ENCODE peak calls at places on chromosomes 1 and 21, in four cellular contexts. One of them, this sample, is unnamed.

GRCh38 chr21:15841856-15842564 is 112.2 kb downstream of the USP25 start:
- DNase-seq in hepatocyte: no peak
- DNase-seq in right cardiac atrium: no peak
- DNase-seq in thyroid gland: no peak
- DNase-seq in this sample: no peak

GRCh38 chr1:160548960-160549664 is 26.1 kb upstream of the SLAMF6 start:
- DNase-seq in hepatocyte: no peak
- DNase-seq in right cardiac atrium: no peak
- DNase-seq in thyroid gland: no peak
- DNase-seq in this sample: no peak

GRCh38 chr1:247966520-247967204 is 1.6 kb downstream of the OR2AK2 start:
- DNase-seq in hepatocyte: no peak
- DNase-seq in right cardiac atrium: no peak
- DNase-seq in thyroid gland: no peak
- DNase-seq in this sample: no peak

GRCh38 chr1:232111616-232112015 is 485.0 kb downstream of the DISC1 start:
- DNase-seq in hepatocyte: no peak
- DNase-seq in right cardiac atrium: no peak
- DNase-seq in thyroid gland: no peak
- DNase-seq in this sample: no peak

GRCh38 chr1:22287946-22288520 is 145.1 kb upstream of the WNT4 start:
- DNase-seq in hepatocyte: no peak
- DNase-seq in right cardiac atrium: no peak
- DNase-seq in thyroid gland: no peak
- DNase-seq in this sample: no peak

GRCh38 chr1:184685116-184685515 is 69.5 kb downstream of the EDEM3 start:
- DNase-seq in hepatocyte: no peak
- DNase-seq in right cardiac atrium: no peak
- DNase-seq in thyroid gland: no peak
- DNase-seq in this sample: no peak

GRCh38 chr1:164382384-164382783 is 176.6 kb upstream of the PBX1 start:
- DNase-seq in hepatocyte: no peak
- DNase-seq in right cardiac atrium: peak; percentile 17
- DNase-seq in thyroid gland: no peak
- DNase-seq in this sample: no peak

GRCh38 chr1:201219481-201220387 is 29.1 kb downstream of the IGFN1 start:
- DNase-seq in hepatocyte: no peak
- DNase-seq in right cardiac atrium: no peak
- DNase-seq in thyroid gland: no peak
- DNase-seq in this sample: no peak

GRCh38 chr1:22044690-22045420 is 7.7 kb upstream of the CDC42 start:
- DNase-seq in hepatocyte: no peak
- DNase-seq in right cardiac atrium: no peak
- DNase-seq in thyroid gland: no peak
- DNase-seq in this sample: no peak

GRCh38 chr1:116569776-116570357 is 959 bp downstream of the CD58 start:
- DNase-seq in hepatocyte: peak; percentile 73
- DNase-seq in right cardiac atrium: peak; percentile 52
- DNase-seq in thyroid gland: peak; percentile 43
- DNase-seq in this sample: peak; percentile 62

GRCh38 chr1:243415663-243416365 is 160.0 kb downstream of the SDCCAG8 start:
- DNase-seq in hepatocyte: no peak
- DNase-seq in right cardiac atrium: no peak
- DNase-seq in thyroid gland: no peak
- DNase-seq in this sample: peak; percentile 35

GRCh38 chr1:25609921-25610320 is 6.7 kb upstream of the MAN1C1 start:
- DNase-seq in hepatocyte: peak; percentile 40
- DNase-seq in right cardiac atrium: no peak
- DNase-seq in thyroid gland: no peak
- DNase-seq in this sample: no peak

GRCh38 chr1:43537423-43538142 is 6.9 kb downstream of the PTPRF start:
- DNase-seq in hepatocyte: no peak
- DNase-seq in right cardiac atrium: no peak
- DNase-seq in thyroid gland: peak; percentile 63
- DNase-seq in this sample: no peak

GRCh38 chr1:44616284-44616990 is 57.8 kb downstream of the TMEM53 start:
- DNase-seq in hepatocyte: no peak
- DNase-seq in right cardiac atrium: no peak
- DNase-seq in thyroid gland: no peak
- DNase-seq in this sample: no peak

GRCh38 chr21:43859747-43860214 is 5.2 kb upstream of the AGPAT3 start:
- DNase-seq in hepatocyte: no peak
- DNase-seq in right cardiac atrium: no peak
- DNase-seq in thyroid gland: no peak
- DNase-seq in this sample: no peak

GRCh38 chr1:71695820-71696219 is 586.5 kb downstream of the NEGR1 start:
- DNase-seq in hepatocyte: no peak
- DNase-seq in right cardiac atrium: no peak
- DNase-seq in thyroid gland: no peak
- DNase-seq in this sample: no peak

GRCh38 chr1:33302325-33302724 is 18.6 kb downstream of the A3GALT2 start:
- DNase-seq in hepatocyte: no peak
- DNase-seq in right cardiac atrium: no peak
- DNase-seq in thyroid gland: no peak
- DNase-seq in this sample: peak; percentile 60

GRCh38 chr1:247448107-247448778 is 9.7 kb downstream of the OR2B11 start:
- DNase-seq in hepatocyte: peak; percentile 63
- DNase-seq in right cardiac atrium: peak; percentile 67
- DNase-seq in thyroid gland: peak; percentile 56
- DNase-seq in this sample: no peak

GRCh38 chr1:196910208-196910607 is 22.4 kb downstream of the CFHR4 start:
- DNase-seq in hepatocyte: no peak
- DNase-seq in right cardiac atrium: no peak
- DNase-seq in thyroid gland: no peak
- DNase-seq in this sample: no peak

GRCh38 chr1:234826352-234826751 is 216.4 kb upstream of the IRF2BP2 start:
- DNase-seq in hepatocyte: no peak
- DNase-seq in right cardiac atrium: no peak
- DNase-seq in thyroid gland: no peak
- DNase-seq in this sample: no peak

GRCh38 chr21:42350899-42351543 is at the start of gene TFF2:
- DNase-seq in hepatocyte: no peak
- DNase-seq in right cardiac atrium: no peak
- DNase-seq in thyroid gland: no peak
- DNase-seq in this sample: no peak

GRCh38 chr1:43835141-43836021 is 98.2 kb upstream of the ARTN start:
- DNase-seq in hepatocyte: no peak
- DNase-seq in right cardiac atrium: peak; percentile 59
- DNase-seq in thyroid gland: no peak
- DNase-seq in this sample: no peak

GRCh38 chr1:174892016-174892415 is 107.7 kb upstream of the CACYBP start:
- DNase-seq in hepatocyte: no peak
- DNase-seq in right cardiac atrium: no peak
- DNase-seq in thyroid gland: no peak
- DNase-seq in this sample: no peak

GRCh38 chr1:155309423-155310021 is 856 bp downstream of the FDPS start:
- DNase-seq in hepatocyte: peak; percentile 56
- DNase-seq in right cardiac atrium: peak; percentile 53
- DNase-seq in thyroid gland: peak; percentile 52
- DNase-seq in this sample: no peak

GRCh38 chr1:38648417-38648816 is 211.2 kb downstream of the RRAGC start:
- DNase-seq in hepatocyte: no peak
- DNase-seq in right cardiac atrium: no peak
- DNase-seq in thyroid gland: no peak
- DNase-seq in this sample: no peak

GRCh38 chr1:166330096-166330495 is 163.3 kb upstream of the FAM78B start:
- DNase-seq in hepatocyte: no peak
- DNase-seq in right cardiac atrium: no peak
- DNase-seq in thyroid gland: no peak
- DNase-seq in this sample: no peak

GRCh38 chr1:23895082-23895481 is 18.1 kb downstream of the CNR2 start:
- DNase-seq in hepatocyte: no peak
- DNase-seq in right cardiac atrium: no peak
- DNase-seq in thyroid gland: no peak
- DNase-seq in this sample: no peak

GRCh38 chr1:237562247-237562823 is 328.4 kb downstream of the ZP4 start:
- DNase-seq in hepatocyte: peak; percentile 91
- DNase-seq in right cardiac atrium: no peak
- DNase-seq in thyroid gland: no peak
- DNase-seq in this sample: peak; percentile 64

GRCh38 chr1:40032240-40032891 is 8.2 kb upstream of the CAP1 start:
- DNase-seq in hepatocyte: peak; percentile 78
- DNase-seq in right cardiac atrium: peak; percentile 32
- DNase-seq in thyroid gland: peak; percentile 48
- DNase-seq in this sample: peak; percentile 54

GRCh38 chr1:112581530-112582192 is 37.3 kb downstream of the ST7L start:
- DNase-seq in hepatocyte: no peak
- DNase-seq in right cardiac atrium: no peak
- DNase-seq in thyroid gland: no peak
- DNase-seq in this sample: no peak

GRCh38 chr1:117636637-117637425 is 31.0 kb downstream of the TENT5C start:
- DNase-seq in hepatocyte: no peak
- DNase-seq in right cardiac atrium: no peak
- DNase-seq in thyroid gland: no peak
- DNase-seq in this sample: no peak

GRCh38 chr1:21313146-21313885 is 23.1 kb upstream of the ECE1 start:
- DNase-seq in hepatocyte: no peak
- DNase-seq in right cardiac atrium: peak; percentile 69
- DNase-seq in thyroid gland: no peak
- DNase-seq in this sample: no peak

DNA sequence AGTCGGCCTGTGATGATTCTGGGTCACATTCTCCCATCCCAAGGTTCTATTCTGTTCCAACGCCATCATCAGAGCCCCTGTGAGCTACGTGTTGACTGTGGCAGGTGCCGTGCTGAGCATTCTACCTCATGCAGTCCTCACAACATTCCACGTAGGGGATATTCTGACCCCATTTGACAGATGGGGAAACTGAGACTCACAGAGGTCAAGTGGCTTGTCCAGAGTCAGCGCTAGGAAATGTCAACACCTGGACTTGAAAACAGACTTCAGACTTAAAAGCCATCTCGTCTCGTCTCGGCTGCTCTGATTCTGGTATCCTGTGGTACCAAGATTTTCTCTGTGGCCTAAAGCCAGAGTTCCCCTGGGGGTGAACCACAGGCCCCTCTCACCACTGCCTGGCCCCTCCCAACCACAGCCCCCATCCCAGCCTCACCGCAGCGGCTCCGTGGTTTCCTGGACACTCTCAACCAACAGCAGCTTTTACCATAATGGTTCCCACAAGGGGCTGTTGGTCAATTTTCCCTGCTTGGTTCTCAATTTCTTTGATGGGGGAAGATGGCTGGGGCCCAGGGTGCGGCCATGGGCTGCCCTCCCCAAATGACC is 39.6 kb downstream of the SDC3 start:
- DNase-seq in hepatocyte: no peak
- DNase-seq in right cardiac atrium: peak; percentile 5
- DNase-seq in thyroid gland: no peak
- DNase-seq in this sample: no peak
- H3K27me3 ChIP-seq in hepatocyte: no peaks in the 10 kb centered on the region
- H3K27me3 ChIP-seq in right cardiac atrium: no peaks in the 10 kb centered on the region
- H3K27me3 ChIP-seq in thyroid gland: no peaks in the 10 kb centered on the region
- H3K27me3 ChIP-seq in this sample: no peaks in the 10 kb centered on the region

GRCh38 chr1:59703226-59703917 is 111.4 kb upstream of the HOOK1 start:
- DNase-seq in hepatocyte: no peak
- DNase-seq in right cardiac atrium: no peak
- DNase-seq in thyroid gland: no peak
- DNase-seq in this sample: no peak
- H3K4me1 ChIP-seq in hepatocyte: peaks cover 38% of the 10 kb centered on the region
- H3K4me1 ChIP-seq in right cardiac atrium: peaks cover 13% of the 10 kb centered on the region
- H3K4me1 ChIP-seq in thyroid gland: peaks cover 37% of the 10 kb centered on the region
- H3K4me1 ChIP-seq in this sample: no peaks in the 10 kb centered on the region

DNA sequence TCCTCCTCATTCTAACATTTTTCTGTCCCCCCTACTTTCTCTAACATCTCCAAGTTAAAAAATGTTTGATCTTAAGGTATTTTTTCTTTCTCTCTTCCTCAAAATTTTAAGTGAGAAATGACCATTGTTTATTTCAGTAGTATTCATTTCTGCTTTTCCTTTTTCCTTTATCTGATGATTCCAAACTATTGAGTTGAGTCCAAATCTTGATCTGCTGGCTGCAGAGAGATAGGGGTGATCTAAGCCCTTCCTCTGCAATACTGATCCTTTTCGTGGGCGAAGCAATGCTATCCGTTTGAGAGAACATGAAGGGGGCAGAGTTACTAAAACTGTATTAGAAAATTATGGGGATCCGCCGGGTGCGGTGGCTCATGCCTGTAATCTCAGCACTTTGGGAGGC is 516 bp upstream of the NMNAT2 start:
- DNase-seq in hepatocyte: no peak
- DNase-seq in right cardiac atrium: no peak
- DNase-seq in thyroid gland: no peak
- DNase-seq in this sample: no peak
- H3K27me3 ChIP-seq in hepatocyte: peaks cover 49% of the 10 kb centered on the region
- H3K27me3 ChIP-seq in right cardiac atrium: no peaks in the 10 kb centered on the region
- H3K27me3 ChIP-seq in thyroid gland: no peaks in the 10 kb centered on the region
- H3K27me3 ChIP-seq in this sample: peaks cover 35% of the 10 kb centered on the region

DNA sequence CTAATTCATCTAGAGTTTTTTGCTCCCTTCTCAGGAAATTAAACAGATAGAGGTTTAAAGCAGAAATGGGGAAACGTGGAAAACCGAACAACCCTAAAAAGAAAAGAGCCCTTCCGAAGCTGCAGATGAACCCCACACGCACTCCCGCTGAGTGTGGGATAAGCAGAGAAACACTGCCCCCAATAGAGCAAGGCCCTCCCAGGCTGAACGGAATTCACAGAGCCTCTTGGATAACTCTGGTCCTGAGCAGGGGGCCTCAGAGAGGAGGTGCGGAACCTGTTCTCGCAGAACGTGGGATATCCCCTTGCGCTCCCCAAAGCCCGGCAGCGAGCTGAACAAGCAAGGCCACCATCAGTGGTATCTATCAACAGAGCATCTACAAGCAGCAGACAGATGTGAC is 44.9 kb downstream of the SSBP3 start:
- DNase-seq in hepatocyte: no peak
- DNase-seq in right cardiac atrium: no peak
- DNase-seq in thyroid gland: no peak
- DNase-seq in this sample: no peak
- H3K4me1 ChIP-seq in hepatocyte: peaks cover 33% of the 10 kb centered on the region
- H3K4me1 ChIP-seq in right cardiac atrium: peaks cover 28% of the 10 kb centered on the region
- H3K4me1 ChIP-seq in thyroid gland: peaks cover 27% of the 10 kb centered on the region
- H3K4me1 ChIP-seq in this sample: peaks cover 14% of the 10 kb centered on the region

DNA sequence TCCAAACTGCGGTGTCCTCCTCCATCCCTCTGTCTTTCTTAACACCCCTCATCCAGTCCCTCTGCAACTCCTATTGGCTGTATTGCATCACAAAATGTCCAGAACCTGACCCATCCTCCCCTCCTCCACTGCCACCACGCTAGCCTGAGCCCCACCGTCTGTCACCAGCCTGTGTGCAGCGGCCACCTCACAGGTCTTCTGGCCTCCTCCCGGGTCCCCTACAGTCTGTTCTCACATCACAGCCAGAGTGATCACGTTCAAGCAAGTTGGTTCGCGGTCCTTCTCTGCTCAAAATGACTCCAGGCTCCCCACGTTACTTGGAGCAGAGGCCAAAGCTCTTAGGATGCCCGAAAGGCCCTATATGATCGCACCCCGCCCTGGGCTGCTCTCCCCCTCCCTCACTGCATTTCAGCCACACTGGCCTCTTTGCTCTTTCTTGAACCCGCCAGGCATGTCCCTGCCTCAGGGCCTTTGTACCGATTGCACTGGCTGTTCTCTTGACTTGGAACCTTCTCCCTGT is 2.4 kb upstream of the PADI4 start:
- DNase-seq in hepatocyte: no peak
- DNase-seq in right cardiac atrium: no peak
- DNase-seq in thyroid gland: no peak
- DNase-seq in this sample: no peak
- H3K27me3 ChIP-seq in hepatocyte: no peaks in the 10 kb centered on the region
- H3K27me3 ChIP-seq in right cardiac atrium: no peaks in the 10 kb centered on the region
- H3K27me3 ChIP-seq in thyroid gland: no peaks in the 10 kb centered on the region
- H3K27me3 ChIP-seq in this sample: no peaks in the 10 kb centered on the region